ENCODE peak calls at places on chromosome 11, in ten cellular contexts. C, K, W, Q, L, U, N, F, A and M are unnamed samples.

GRCh38 chr11:125166347-125166841 is 1.8 kb downstream of the PKNOX2 start:
- ATAC-seq in N (no peak), Q (peak), C (no peak), U (peak), W (no peak), K (peak), L (peak), F (no peak), A (no peak), M (no peak)

GRCh38 chr11:129041611-129042018 is 98.9 kb upstream of the TP53AIP1 start:
- ATAC-seq in K (peak), N (no peak), C (no peak), L (peak), F (no peak), A (no peak), U (no peak), Q (peak), W (no peak), M (no peak)

GRCh38 chr11:45852712-45853101 is 5.4 kb downstream of the CRY2 start:
- ATAC-seq in Q (peak), U (peak), C (no peak), W (no peak), A (no peak), K (no peak), L (peak), F (no peak), N (no peak), M (no peak)

GRCh38 chr11:64251986-64252837 is 882 bp downstream of the PLCB3 start:
- ATAC-seq in N (peak), A (no peak), C (no peak), U (peak), F (peak), L (peak), W (no peak), Q (peak), K (peak), M (peak)

GRCh38 chr11:73538381-73538872 is 59.5 kb downstream of the FAM168A start:
- ATAC-seq in C (peak), A (peak), L (no peak), W (peak), N (no peak), U (no peak), F (peak), Q (no peak), K (no peak), M (no peak)

GRCh38 chr11:88164320-88164719 is 10.9 kb downstream of the RAB38 start:
- ATAC-seq in U (no peak), W (no peak), F (no peak), C (no peak), L (no peak), N (no peak), K (no peak), A (no peak), Q (no peak), M (no peak)

GRCh38 chr11:80297808-80298460 is 857.1 kb upstream of the TENM4 start:
- ATAC-seq in Q (no peak), W (no peak), F (no peak), K (no peak), U (no peak), A (no peak), N (no peak), C (no peak), L (no peak), M (peak)

GRCh38 chr11:32244453-32244852 is 153.6 kb downstream of the RCN1 start:
- ATAC-seq in Q (no peak), F (no peak), K (no peak), L (no peak), W (no peak), U (no peak), N (no peak), C (no peak), A (no peak), M (no peak)

GRCh38 chr11:97895572-97895971 is 1125.2 kb upstream of the CNTN5 start:
- ATAC-seq in Q (peak), L (peak), U (no peak), K (no peak), N (no peak), C (no peak), A (no peak), W (no peak), F (no peak), M (no peak)